ENCODE peak calls at places on chromosomes 2 and 18, in four cellular contexts. V is K562, O is GM12891, R is HepG2. C is an unnamed sample.
A peak's percentile ranks its signal among the peaks of the same experiment; 100 is the strongest.

GRCh38 chr2:165778653-165779451 is 15.2 kb downstream of the GALNT3 start:
- DNase-seq in V (peak; percentile 12), O (no peak), R (peak; percentile 41), C (no peak)

GRCh38 chr2:218152777-218153176 is 14.0 kb downstream of the CXCR1 start:
- DNase-seq in V (no peak), O (no peak), R (no peak), C (no peak)

GRCh38 chr18:59640721-59641120 is 56.5 kb downstream of the CCBE1 start:
- DNase-seq in V (no peak), O (no peak), R (no peak), C (no peak)

GRCh38 chr2:104658840-104659591 is 194.9 kb upstream of the POU3F3 start:
- DNase-seq in V (no peak), O (no peak), R (no peak), C (no peak)

GRCh38 chr2:6578417-6578816 is 287.3 kb downstream of the CMPK2 start:
- DNase-seq in V (no peak), O (no peak), R (no peak), C (no peak)

GRCh38 chr2:10980071-10980470 is 68.3 kb downstream of the KCNF1 start:
- DNase-seq in V (no peak), O (no peak), R (no peak), C (no peak)

GRCh38 chr2:29108225-29108624 is 7.0 kb upstream of the CLIP4 start:
- DNase-seq in V (no peak), O (no peak), R (peak; percentile 84), C (no peak)

GRCh38 chr2:5978352-5978751 is 286.2 kb downstream of the SOX11 start:
- DNase-seq in V (no peak), O (no peak), R (no peak), C (no peak)

GRCh38 chr18:67456691-67457090 is 59.8 kb downstream of the DSEL start:
- DNase-seq in V (no peak), O (no peak), R (no peak), C (no peak)

GRCh38 chr18:21134895-21135294 is 23.3 kb upstream of the ROCK1 start:
- DNase-seq in V (no peak), O (no peak), R (no peak), C (no peak)

GRCh38 chr2:59301466-59302402 is 1060.6 kb upstream of the FANCL start:
- DNase-seq in V (peak; percentile 26), O (no peak), R (peak; percentile 67), C (no peak)

GRCh38 chr2:12769492-12770105 is 52.9 kb downstream of the TRIB2 start:
- DNase-seq in V (no peak), O (no peak), R (no peak), C (no peak)

GRCh38 chr2:237695201-237695780 is 67.9 kb downstream of the LRRFIP1 start:
- DNase-seq in V (peak; percentile 38), O (no peak), R (no peak), C (no peak)
- TF ChIP-seq POLR2A in V (no peak), O (no peak), R (no peak), C (peak; percentile 33)

DNA sequence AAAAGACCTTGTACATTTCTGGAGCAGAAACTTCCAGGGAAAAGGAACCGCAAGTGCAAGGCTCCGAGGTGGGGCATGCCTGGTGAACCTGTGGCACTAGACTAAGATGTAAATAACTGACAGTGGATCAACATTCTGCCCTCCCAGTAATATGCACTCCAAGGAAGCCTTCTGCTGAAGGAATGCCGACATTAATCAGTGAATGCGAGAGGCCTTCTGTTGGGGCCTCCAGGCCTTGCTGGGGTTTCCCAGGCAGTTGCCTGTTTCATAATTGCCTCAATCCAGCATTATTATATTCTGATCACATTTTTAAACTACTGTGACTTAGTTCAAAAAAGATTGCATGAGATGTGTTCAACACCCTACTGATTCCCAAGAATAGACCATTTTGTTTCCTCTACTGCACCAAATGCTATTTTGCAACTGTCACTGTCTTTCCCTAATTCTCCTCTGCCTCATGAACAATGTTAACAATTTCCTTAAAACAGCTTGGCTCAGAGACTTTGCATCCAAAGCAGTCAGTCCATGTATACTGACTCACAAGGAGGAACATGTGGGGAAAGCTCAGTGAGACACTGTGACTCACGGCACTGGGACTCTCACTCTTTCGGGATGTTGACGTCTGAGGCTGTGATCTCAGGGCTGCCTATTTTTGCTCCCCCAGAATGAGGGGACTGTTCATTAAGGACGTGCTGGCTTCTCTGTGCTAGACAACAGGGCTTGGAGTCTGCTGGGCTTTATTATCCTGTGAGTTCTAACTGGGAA is 10.5 kb upstream of the DSG2 start:
- DNase-seq in V (no peak), O (no peak), R (peak; percentile 3), C (no peak)
- TF ChIP-seq TAF1 in V (no peak), O (no peak), R (no peak), C (no peak)

GRCh38 chr2:84459028-84459943 is at the start of gene SUCLG1:
- DNase-seq in V (peak; percentile 92), O (peak; percentile 81), R (peak; percentile 79), C (peak; percentile 80)
- TF ChIP-seq POLR2AphosphoS5 in V (peak; percentile 56), O (peak; percentile 67), R (peak; percentile 79), C (peak; percentile 57)

GRCh38 chr2:231604101-231604684 is 11.5 kb downstream of the TEX44 start:
- DNase-seq in V (peak; percentile 44), O (peak; percentile 61), R (peak; percentile 36), C (no peak)

GRCh38 chr2:231602874-231603467 is 10.3 kb downstream of the TEX44 start:
- DNase-seq in V (no peak), O (no peak), R (no peak), C (no peak)

GRCh38 chr2:231605607-231606091 is 13.0 kb downstream of the TEX44 start:
- DNase-seq in V (no peak), O (no peak), R (no peak), C (no peak)

GRCh38 chr2:231606941-231607340 is 14.3 kb downstream of the TEX44 start:
- DNase-seq in V (no peak), O (no peak), R (no peak), C (no peak)

GRCh38 chr2:231604685-231605606 is 12.3 kb downstream of the TEX44 start:
- DNase-seq in V (peak; percentile 92), O (peak; percentile 98), R (peak; percentile 92), C (peak; percentile 98)
- TF ChIP-seq POLR2A in V (no peak), O (no peak), R (no peak), C (no peak)

DNA sequence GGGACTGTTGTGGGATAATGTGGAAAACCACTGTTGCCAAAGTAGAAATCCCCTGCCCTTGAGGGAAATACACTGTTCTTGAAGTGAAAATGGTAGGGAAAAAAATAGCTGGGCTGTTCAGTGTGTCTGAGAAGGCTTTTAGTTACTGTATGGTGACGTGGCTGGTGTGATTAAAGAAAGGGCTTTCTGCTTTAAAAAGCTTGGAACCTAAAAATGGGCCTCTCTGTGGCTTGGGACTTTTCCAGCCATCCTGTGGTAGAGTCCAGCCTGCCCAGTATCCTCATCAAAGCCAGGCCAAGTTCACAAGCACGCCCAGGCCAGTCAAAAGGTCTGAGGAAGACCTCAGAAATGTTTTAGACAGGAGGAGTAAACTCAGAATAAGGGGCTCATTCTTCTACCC is 6.9 kb downstream of the MGAT5 start:
- DNase-seq in V (no peak), O (no peak), R (no peak), C (no peak)
- TF ChIP-seq TAF1 in V (no peak), O (no peak), R (no peak), C (no peak)

GRCh38 chr2:84970266-84970955 is 550 bp upstream of the KCMF1 start:
- DNase-seq in V (peak; percentile 73), O (peak; percentile 56), R (no peak), C (peak; percentile 57)
- TF ChIP-seq POLR2AphosphoS5 in V (peak; percentile 32), O (peak; percentile 50), R (peak; percentile 38), C (no peak)

DNA sequence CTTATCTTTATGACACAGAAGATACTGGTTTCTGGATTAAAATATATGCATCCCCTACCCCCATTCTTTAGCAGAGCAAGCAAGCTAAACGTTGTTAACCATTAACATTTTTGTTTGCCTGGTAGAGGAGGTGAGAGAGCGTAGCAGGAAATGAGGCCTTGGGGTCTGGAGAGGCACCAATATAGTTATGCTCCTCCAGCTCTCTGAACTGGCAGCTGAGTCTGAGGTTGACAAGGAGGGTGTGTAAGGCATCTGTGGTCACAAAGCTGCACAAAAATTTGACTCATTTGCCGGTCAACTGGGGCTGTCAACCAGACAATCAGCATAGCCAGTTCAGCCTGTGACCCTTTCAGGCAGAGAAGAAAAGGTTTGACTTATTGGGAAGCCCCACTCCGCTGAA is 647.5 kb upstream of the SETBP1 start:
- DNase-seq in V (no peak), O (no peak), R (peak; percentile 0), C (no peak)
- TF ChIP-seq POLR2A in V (no peak), O (no peak), R (no peak), C (no peak)

C was measured in GM12892.